ENCODE peak calls at places on chromosomes 1 and 21, in four cellular contexts. X is heart left ventricle; U is cardiac muscle cell; F is CD4-positive, alpha-beta T cell. A is an unnamed sample.
A peak's percentile ranks its signal among the peaks of the same experiment; 100 is the strongest.

GRCh38 chr1:219660666-219661463 is 48.0 kb upstream of the ZC3H11B start:
- DNase-seq in U (peak; percentile 93), F (no peak), X (peak; percentile 87), A (no peak)

GRCh38 chr1:93042134-93042821 is 36.8 kb upstream of the MTF2 start:
- DNase-seq in F (no peak), X (no peak), U (no peak), A (no peak)

GRCh38 chr1:163807331-163807730 is 485.6 kb downstream of the NUF2 start:
- DNase-seq in U (no peak), F (no peak), X (no peak), A (no peak)

GRCh38 chr21:41923641-41924342 is 30.0 kb downstream of the C2CD2 start:
- DNase-seq in U (no peak), F (no peak), X (no peak), A (no peak)

GRCh38 chr1:67685558-67686271 is 714 bp downstream of the GADD45A start:
- DNase-seq in X (peak; percentile 61), U (peak; percentile 47), F (peak; percentile 48), A (peak; percentile 54)

GRCh38 chr1:104467590-104467989 is 717.9 kb downstream of the AMY1C start:
- DNase-seq in F (no peak), U (no peak), X (no peak), A (no peak)

GRCh38 chr1:204127597-204128242 is 24.1 kb downstream of the ETNK2 start:
- DNase-seq in U (peak; percentile 85), X (peak; percentile 59), F (no peak), A (no peak)

GRCh38 chr1:244254467-244254866 is 197.2 kb downstream of the ADSS2 start:
- DNase-seq in X (peak; percentile 44), U (no peak), F (no peak), A (no peak)

GRCh38 chr1:85148524-85149250 is 52.1 kb downstream of the SYDE2 start:
- DNase-seq in X (peak; percentile 50), U (peak; percentile 20), F (no peak), A (no peak)

GRCh38 chr1:53592521-53592982 is 133.4 kb downstream of the DMRTB1 start:
- DNase-seq in U (no peak), F (no peak), X (no peak), A (no peak)

GRCh38 chr1:218367118-218367517 is 22.0 kb downstream of the TGFB2 start:
- DNase-seq in F (no peak), X (no peak), U (no peak), A (no peak)

GRCh38 chr1:230858918-230859819 is 9.2 kb downstream of the C1orf198 start:
- DNase-seq in U (no peak), F (no peak), X (no peak), A (no peak)

GRCh38 chr1:26046313-26047031 is 554 bp upstream of the SLC30A2 start:
- DNase-seq in F (no peak), U (no peak), X (no peak), A (no peak)

GRCh38 chr1:214123061-214123784 is 135.4 kb downstream of the PROX1 start:
- DNase-seq in X (peak; percentile 22), F (peak; percentile 8), U (peak; percentile 82), A (no peak)

GRCh38 chr1:239448911-239449310 is 62.5 kb downstream of the CHRM3 start:
- DNase-seq in F (no peak), U (no peak), X (no peak), A (no peak)

GRCh38 chr1:231242516-231243198 is 1.6 kb downstream of the GNPAT start:
- DNase-seq in X (no peak), F (no peak), U (no peak), A (no peak)

GRCh38 chr1:156900019-156900718 is 6.7 kb downstream of the PEAR1 start:
- DNase-seq in F (no peak), X (no peak), U (no peak), A (no peak)

GRCh38 chr1:223683586-223684487 is 18.3 kb upstream of the CAPN8 start:
- DNase-seq in U (peak; percentile 83), F (peak; percentile 51), X (peak; percentile 35), A (no peak)

GRCh38 chr1:25675729-25676476 is 59.3 kb downstream of the MAN1C1 start:
- DNase-seq in X (no peak), F (peak; percentile 80), U (no peak), A (no peak)

GRCh38 chr1:243745361-243745760 is 104.7 kb downstream of the AKT3 start:
- DNase-seq in U (no peak), X (no peak), F (no peak), A (no peak)

GRCh38 chr1:219699870-219700269 is 87.0 kb upstream of the ZC3H11B start:
- DNase-seq in X (no peak), F (no peak), U (no peak), A (no peak)

GRCh38 chr1:220808501-220809186 is 21.9 kb downstream of the MTARC1 start:
- DNase-seq in U (peak; percentile 63), X (no peak), F (no peak), A (no peak)

GRCh38 chr1:160755864-160756616 is 17.0 kb downstream of the SLAMF7 start:
- DNase-seq in X (no peak), U (no peak), F (no peak), A (no peak)

GRCh38 chr1:5119496-5120234 is 465.3 kb downstream of the AJAP1 start:
- DNase-seq in F (no peak), X (no peak), U (no peak), A (no peak)

GRCh38 chr1:91621907-91622306 is 121.3 kb downstream of the CDC7 start:
- DNase-seq in F (no peak), U (no peak), X (no peak), A (no peak)

GRCh38 chr1:30704271-30704670 is 19.1 kb downstream of the MATN1 start:
- DNase-seq in X (no peak), F (no peak), U (no peak), A (no peak)

GRCh38 chr1:201110616-201111015 is 1.6 kb downstream of the CACNA1S start:
- DNase-seq in X (no peak), U (no peak), F (no peak), A (no peak)

GRCh38 chr1:66182551-66183178 is 351.3 kb upstream of the SGIP1 start:
- DNase-seq in X (no peak), F (peak; percentile 60), U (no peak), A (peak; percentile 20)

GRCh38 chr21:27275294-27275927 is 308.5 kb upstream of the ADAMTS5 start:
- DNase-seq in X (no peak), F (no peak), U (no peak), A (no peak)

GRCh38 chr1:247037483-247038320 is 29.8 kb upstream of the ZNF695 start:
- DNase-seq in F (no peak), U (no peak), X (no peak), A (no peak)
- H3K9me3 ChIP-seq in F (peaks cover 90% of the 10 kb centered on the region), U (peaks cover 4% of the 10 kb centered on the region), X (peaks cover 9% of the 10 kb centered on the region), A (peaks cover 21% of the 10 kb centered on the region)

DNA sequence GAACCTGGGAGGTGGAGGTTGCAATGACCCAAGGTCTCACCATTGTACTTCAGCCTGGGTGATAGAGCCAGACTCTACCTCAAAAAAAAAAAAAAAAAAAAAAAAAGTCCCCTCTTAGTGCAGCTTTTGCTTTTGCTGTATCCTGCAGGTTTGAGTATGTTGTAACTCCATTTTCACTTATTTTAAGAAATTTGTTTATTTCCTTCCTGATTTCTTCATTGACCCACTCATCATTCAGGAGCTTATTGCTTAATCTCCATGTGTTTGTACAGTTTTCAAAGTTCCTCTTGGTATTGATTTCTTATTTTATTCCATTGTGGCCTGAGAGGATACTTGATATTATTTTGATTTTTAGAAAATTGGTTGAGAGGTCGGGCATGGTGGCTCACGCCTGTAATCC is 50.9 kb upstream of the AK4 start:
- DNase-seq in U (no peak), X (no peak), F (no peak), A (no peak)
- H3K9me3 ChIP-seq in U (no peaks in the 10 kb centered on the region), X (peaks cover 5% of the 10 kb centered on the region), F (peaks cover 15% of the 10 kb centered on the region), A (no peaks in the 10 kb centered on the region)

GRCh38 chr1:228245111-228245510 is 37.3 kb downstream of the OBSCN start:
- DNase-seq in F (no peak), U (no peak), X (no peak), A (no peak)

GRCh38 chr1:228243093-228243492 is 35.2 kb downstream of the OBSCN start:
- DNase-seq in F (no peak), U (no peak), X (no peak), A (no peak)

GRCh38 chr1:228241259-228241658 is 33.4 kb downstream of the OBSCN start:
- DNase-seq in F (no peak), X (no peak), U (no peak), A (no peak)

GRCh38 chr1:228240411-228241240 is 32.8 kb downstream of the OBSCN start:
- DNase-seq in F (no peak), X (no peak), U (no peak), A (no peak)

DNA sequence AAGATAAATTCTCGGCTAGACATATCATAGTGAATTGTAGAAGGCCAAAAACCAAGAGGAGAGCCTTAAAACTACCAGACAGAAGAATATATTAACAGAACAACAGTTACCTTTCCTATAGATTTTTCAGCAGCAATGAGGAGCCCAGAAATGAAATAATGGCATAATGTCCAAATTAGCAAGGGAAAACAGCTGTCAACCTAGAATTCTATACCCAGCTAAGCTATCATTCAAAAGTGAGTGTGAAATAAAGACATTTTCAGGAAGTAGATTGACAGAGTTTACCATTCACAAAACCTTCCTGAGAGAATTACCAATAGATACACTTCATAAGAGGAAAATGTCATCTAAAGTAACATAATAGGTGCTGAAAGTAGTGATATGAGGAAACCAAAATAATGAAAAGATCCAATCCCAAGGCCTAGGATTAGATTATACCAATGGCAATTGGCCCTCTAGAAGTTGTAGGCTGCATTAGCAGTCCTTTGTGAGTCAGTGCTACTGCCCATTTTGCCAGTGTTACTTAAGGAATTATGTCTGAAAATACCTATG is 34.5 kb downstream of the OBSCN start:
- DNase-seq in U (no peak), F (no peak), X (no peak), A (no peak)
- H3K9me3 ChIP-seq in U (no peaks in the 10 kb centered on the region), F (peaks cover 59% of the 10 kb centered on the region), X (no peaks in the 10 kb centered on the region), A (peaks cover 9% of the 10 kb centered on the region)

DNA sequence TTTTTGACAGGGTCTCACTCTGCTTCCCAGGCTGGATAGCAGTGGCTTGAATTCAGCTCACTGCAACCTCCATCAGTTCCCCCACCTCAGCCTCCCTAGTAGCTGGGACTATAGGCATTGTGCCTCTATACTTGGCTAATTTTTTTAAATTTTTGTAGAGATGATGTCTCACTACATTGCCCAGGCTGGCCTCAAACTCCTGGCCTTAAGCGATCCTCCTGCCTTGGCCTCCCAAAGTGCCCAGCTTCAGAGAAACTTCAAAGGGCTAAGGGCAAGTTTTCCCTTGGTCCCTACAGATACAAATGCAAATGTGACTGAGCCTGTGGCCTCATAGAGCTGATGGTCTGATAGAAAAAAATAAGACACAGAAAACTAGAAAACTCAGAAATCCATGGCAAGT is 52.9 kb upstream of the PRRC2C start:
- DNase-seq in F (no peak), U (no peak), X (no peak), A (no peak)
- H3K9me3 ChIP-seq in F (peaks cover 5% of the 10 kb centered on the region), U (no peaks in the 10 kb centered on the region), X (no peaks in the 10 kb centered on the region), A (no peaks in the 10 kb centered on the region)